ENCODE peak calls at places on chromosomes 7 and 10, in eight cellular contexts. One of them, this sample, is unnamed.

GRCh38 chr7:99558306-99559275 is at the start of gene ZNF655:
- DNase-seq in stomach: peak
- DNase-seq in neural progenitor cell: peak
- DNase-seq in colonic mucosa: peak
- DNase-seq in GM12878: peak
- DNase-seq in AG20443: peak
- DNase-seq in CD8-positive, alpha-beta T cell: peak
- DNase-seq in H9: peak
- DNase-seq in this sample: peak

GRCh38 chr7:26398436-26399308 is 107.0 kb downstream of the SNX10 start:
- DNase-seq in AG20443: peak
- DNase-seq in stomach: peak
- DNase-seq in H9: peak
- DNase-seq in neural progenitor cell: peak
- DNase-seq in colonic mucosa: peak
- DNase-seq in GM12878: peak
- DNase-seq in CD8-positive, alpha-beta T cell: no peak
- DNase-seq in this sample: no peak

GRCh38 chr10:127148933-127149220 is 47.5 kb downstream of the INSYN2A start:
- DNase-seq in neural progenitor cell: no peak
- DNase-seq in AG20443: peak
- DNase-seq in CD8-positive, alpha-beta T cell: no peak
- DNase-seq in H9: no peak
- DNase-seq in GM12878: no peak
- DNase-seq in stomach: no peak
- DNase-seq in colonic mucosa: no peak
- DNase-seq in this sample: no peak

GRCh38 chr10:560314-560992 is 129.0 kb downstream of the DIP2C start:
- DNase-seq in stomach: peak
- DNase-seq in GM12878: no peak
- DNase-seq in neural progenitor cell: peak
- DNase-seq in CD8-positive, alpha-beta T cell: no peak
- DNase-seq in H9: no peak
- DNase-seq in colonic mucosa: no peak
- DNase-seq in AG20443: no peak
- DNase-seq in this sample: no peak

GRCh38 chr10:113221756-113222168 is 271.7 kb downstream of the TCF7L2 start:
- DNase-seq in AG20443: no peak
- DNase-seq in GM12878: no peak
- DNase-seq in neural progenitor cell: no peak
- DNase-seq in stomach: no peak
- DNase-seq in colonic mucosa: no peak
- DNase-seq in CD8-positive, alpha-beta T cell: no peak
- DNase-seq in H9: peak
- DNase-seq in this sample: no peak

GRCh38 chr7:134428942-134429341 is 30.0 kb downstream of the AKR1B1 start:
- DNase-seq in neural progenitor cell: no peak
- DNase-seq in colonic mucosa: no peak
- DNase-seq in GM12878: no peak
- DNase-seq in AG20443: no peak
- DNase-seq in stomach: no peak
- DNase-seq in CD8-positive, alpha-beta T cell: no peak
- DNase-seq in H9: no peak
- DNase-seq in this sample: no peak

GRCh38 chr7:105934577-105935185 is 28.4 kb upstream of the CDHR3 start:
- DNase-seq in AG20443: peak
- DNase-seq in CD8-positive, alpha-beta T cell: no peak
- DNase-seq in neural progenitor cell: peak
- DNase-seq in stomach: peak
- DNase-seq in H9: peak
- DNase-seq in GM12878: no peak
- DNase-seq in colonic mucosa: no peak
- DNase-seq in this sample: no peak

GRCh38 chr7:158812684-158813083 is 16.6 kb downstream of the ESYT2 start:
- DNase-seq in neural progenitor cell: no peak
- DNase-seq in CD8-positive, alpha-beta T cell: peak
- DNase-seq in colonic mucosa: no peak
- DNase-seq in H9: no peak
- DNase-seq in GM12878: no peak
- DNase-seq in stomach: no peak
- DNase-seq in AG20443: no peak
- DNase-seq in this sample: no peak

GRCh38 chr10:100728928-100729876 is 16.2 kb upstream of the PAX2 start:
- DNase-seq in stomach: peak
- DNase-seq in CD8-positive, alpha-beta T cell: no peak
- DNase-seq in AG20443: peak
- DNase-seq in neural progenitor cell: peak
- DNase-seq in colonic mucosa: peak
- DNase-seq in GM12878: no peak
- DNase-seq in H9: peak
- DNase-seq in this sample: no peak

GRCh38 chr7:92056276-92056675 is 78.0 kb downstream of the CYP51A1 start:
- DNase-seq in AG20443: no peak
- DNase-seq in neural progenitor cell: no peak
- DNase-seq in H9: no peak
- DNase-seq in GM12878: no peak
- DNase-seq in colonic mucosa: no peak
- DNase-seq in CD8-positive, alpha-beta T cell: no peak
- DNase-seq in stomach: no peak
- DNase-seq in this sample: no peak

GRCh38 chr10:100148353-100149211 is 37.2 kb downstream of the ERLIN1 start:
- DNase-seq in neural progenitor cell: no peak
- DNase-seq in AG20443: peak
- DNase-seq in stomach: no peak
- DNase-seq in GM12878: peak
- DNase-seq in colonic mucosa: no peak
- DNase-seq in CD8-positive, alpha-beta T cell: no peak
- DNase-seq in H9: no peak
- DNase-seq in this sample: no peak

GRCh38 chr10:83346216-83346910 is 792.9 kb upstream of the GHITM start:
- DNase-seq in stomach: no peak
- DNase-seq in CD8-positive, alpha-beta T cell: no peak
- DNase-seq in GM12878: no peak
- DNase-seq in neural progenitor cell: no peak
- DNase-seq in colonic mucosa: no peak
- DNase-seq in H9: no peak
- DNase-seq in AG20443: no peak
- DNase-seq in this sample: no peak

GRCh38 chr10:113992601-113993011 is 51.1 kb upstream of the ADRB1 start:
- DNase-seq in H9: no peak
- DNase-seq in stomach: no peak
- DNase-seq in AG20443: peak
- DNase-seq in colonic mucosa: no peak
- DNase-seq in neural progenitor cell: no peak
- DNase-seq in CD8-positive, alpha-beta T cell: no peak
- DNase-seq in GM12878: no peak
- DNase-seq in this sample: no peak

GRCh38 chr7:44964384-44964830 is 14.4 kb downstream of the MYO1G start:
- DNase-seq in colonic mucosa: no peak
- DNase-seq in CD8-positive, alpha-beta T cell: no peak
- DNase-seq in AG20443: peak
- DNase-seq in H9: peak
- DNase-seq in GM12878: no peak
- DNase-seq in neural progenitor cell: peak
- DNase-seq in stomach: no peak
- DNase-seq in this sample: no peak

GRCh38 chr10:79407811-79408795 is 37.3 kb downstream of the ZCCHC24 start:
- DNase-seq in H9: no peak
- DNase-seq in GM12878: no peak
- DNase-seq in CD8-positive, alpha-beta T cell: no peak
- DNase-seq in AG20443: peak
- DNase-seq in neural progenitor cell: no peak
- DNase-seq in colonic mucosa: no peak
- DNase-seq in stomach: peak
- DNase-seq in this sample: no peak

This sample was measured in activated gamma-delta T cell treated with anti-CD3 and anti-CD28 coated beads, Interleukin-2, amount 50 U/mL, for 16 hours.